ENCODE peak calls at places on chromosomes 12 and 14, in ten cellular contexts. O is left lung, P is cardiac muscle cell, Q is lower leg skin, G is psoas muscle, C is HepG2, K is pancreas, U is esophagus muscularis mucosa, L is astrocyte, N is upper lobe of right lung. S is an unnamed sample.

GRCh38 chr12:110124184-110124995 is at the start of gene IFT81:
- DNase-seq in O (peak; percentile 98), P (peak; percentile 95), Q (peak; percentile 94), G (peak; percentile 97), C (peak; percentile 83), K (peak; percentile 93), U (peak; percentile 98), L (peak; percentile 72), N (peak; percentile 97), S (peak; percentile 94)

GRCh38 chr12:51874013-51874412 is 13.9 kb upstream of the ANKRD33 start:
- DNase-seq in O (no peak), P (no peak), Q (no peak), G (peak; percentile 6), C (no peak), K (no peak), U (no peak), L (peak; percentile 29), N (no peak), S (no peak)

GRCh38 chr14:56686416-56686815 is 106.8 kb downstream of the TMEM260 start:
- DNase-seq in O (no peak), P (peak; percentile 22), Q (no peak), G (no peak), C (peak; percentile 6), K (peak; percentile 4), U (no peak), L (no peak), N (no peak), S (peak; percentile 22)

GRCh38 chr14:87334997-87335675 is 657.8 kb downstream of the GALC start:
- DNase-seq in O (no peak), P (no peak), Q (no peak), G (no peak), C (no peak), K (no peak), U (no peak), L (no peak), N (no peak), S (no peak)

GRCh38 chr14:90807060-90807459 is 9.2 kb downstream of the TTC7B start:
- DNase-seq in O (no peak), P (no peak), Q (no peak), G (peak; percentile 49), C (no peak), K (no peak), U (no peak), L (no peak), N (no peak), S (no peak)

GRCh38 chr12:64611430-64612286 is 1.4 kb downstream of the RASSF3 start:
- DNase-seq in O (peak; percentile 88), P (peak; percentile 42), Q (peak; percentile 16), G (peak; percentile 60), C (no peak), K (peak; percentile 34), U (no peak), L (peak; percentile 22), N (peak; percentile 77), S (no peak)

GRCh38 chr12:613996-614726 is 49.1 kb downstream of the NINJ2 start:
- DNase-seq in O (no peak), P (peak; percentile 34), Q (no peak), G (no peak), C (peak; percentile 31), K (no peak), U (no peak), L (no peak), N (no peak), S (peak; percentile 64)

GRCh38 chr14:33548606-33549005 is 402.3 kb downstream of the EGLN3 start:
- DNase-seq in O (no peak), P (no peak), Q (no peak), G (no peak), C (no peak), K (no peak), U (no peak), L (no peak), N (no peak), S (no peak)

GRCh38 chr14:36505193-36505815 is 14.7 kb downstream of the NKX2-1 start:
- DNase-seq in O (peak; percentile 89), P (no peak), Q (no peak), G (no peak), C (no peak), K (no peak), U (no peak), L (no peak), N (peak; percentile 86), S (no peak)

GRCh38 chr12:20364501-20364900 is 3.8 kb upstream of the PDE3A start:
- DNase-seq in O (no peak), P (no peak), Q (no peak), G (no peak), C (no peak), K (no peak), U (no peak), L (no peak), N (no peak), S (no peak)

GRCh38 chr12:30329281-30329680 is 366.4 kb downstream of the IPO8 start:
- DNase-seq in O (no peak), P (no peak), Q (no peak), G (no peak), C (no peak), K (no peak), U (no peak), L (peak; percentile 58), N (no peak), S (no peak)

GRCh38 chr12:57487597-57488396 is at the start of gene MARS1:
- DNase-seq in O (peak; percentile 97), P (peak; percentile 96), Q (peak; percentile 96), G (peak; percentile 97), C (peak; percentile 96), K (peak; percentile 94), U (peak; percentile 98), L (peak; percentile 92), N (peak; percentile 97), S (peak; percentile 94)

GRCh38 chr12:57487055-57487596 is 742 bp upstream of the MARS1 start:
- DNase-seq in O (no peak), P (no peak), Q (no peak), G (no peak), C (no peak), K (no peak), U (no peak), L (no peak), N (no peak), S (no peak)

GRCh38 chr12:57490126-57490525 is 2.3 kb downstream of the MARS1 start:
- DNase-seq in O (no peak), P (no peak), Q (no peak), G (no peak), C (no peak), K (no peak), U (no peak), L (no peak), N (no peak), S (no peak)

GRCh38 chr12:57488397-57489156 is 709 bp downstream of the MARS1 start:
- DNase-seq in O (no peak), P (no peak), Q (no peak), G (no peak), C (no peak), K (no peak), U (no peak), L (peak; percentile 12), N (no peak), S (no peak)

DNA sequence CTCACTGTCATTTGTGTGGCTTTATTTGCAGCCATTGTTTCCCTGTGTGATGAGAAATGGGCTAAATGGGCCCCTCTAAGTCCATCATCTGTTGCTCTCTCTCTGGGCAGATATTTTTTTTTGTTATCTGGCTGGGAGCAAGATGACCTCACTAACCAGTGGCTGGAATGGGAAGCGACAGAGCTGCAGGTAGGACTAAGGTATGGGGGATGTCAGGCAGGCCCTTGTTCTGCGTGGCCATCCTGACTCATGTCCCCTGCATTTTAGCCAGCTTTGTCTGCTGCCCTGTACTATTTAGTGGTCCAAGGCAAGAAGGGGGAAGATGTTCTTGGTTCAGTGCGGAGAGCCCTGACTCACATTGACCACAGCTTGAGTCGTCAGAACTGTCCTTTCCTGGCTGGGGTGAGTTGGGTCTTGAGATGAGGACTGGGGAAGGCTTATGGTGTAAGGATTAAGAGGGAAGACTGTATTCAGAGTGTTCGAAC is 1.3 kb downstream of the MARS1 start:
- DNase-seq in O (no peak), P (no peak), Q (no peak), G (no peak), C (no peak), K (no peak), U (no peak), L (peak; percentile 15), N (no peak), S (no peak)
- H3K4me3 ChIP-seq in O (peak overlapping the region; percentile 96), P (peak overlapping the region; percentile 98), Q (no peak overlapping the region), G (peak overlapping the region; percentile 96), C (peak overlapping the region; percentile 97), K (peak overlapping the region; percentile 93), U (peak overlapping the region; percentile 94), L (peak overlapping the region; percentile 87), N (peak overlapping the region; percentile 87), S (peak overlapping the region; percentile 87)

DNA sequence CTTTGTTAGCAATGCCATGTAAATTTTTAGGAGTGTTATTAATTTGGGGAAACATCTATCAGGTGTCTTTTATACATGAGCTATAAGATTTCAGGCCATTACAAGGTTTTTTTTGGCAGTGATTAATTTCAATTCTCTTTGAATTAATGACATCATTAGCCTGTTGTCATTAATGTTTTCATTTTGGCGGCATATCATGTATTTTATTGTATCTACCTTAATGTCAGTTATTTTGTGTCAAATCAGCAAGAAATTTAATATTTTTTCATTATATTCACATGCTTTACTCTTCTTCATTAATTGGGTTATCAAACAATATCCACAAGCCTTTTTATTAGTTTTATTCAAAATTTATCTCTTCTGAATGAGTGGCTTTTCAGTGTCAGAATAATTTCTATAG is 153.0 kb upstream of the CAND1 start:
- DNase-seq in O (no peak), P (no peak), Q (no peak), G (no peak), C (no peak), K (no peak), U (no peak), L (no peak), N (no peak), S (no peak)
- TF ChIP-seq CTCF in O (no peak), P (no peak), Q (no peak), G (no peak), C (no peak), K (no peak), U (no peak), L (no peak), N (no peak), S (no peak)

DNA sequence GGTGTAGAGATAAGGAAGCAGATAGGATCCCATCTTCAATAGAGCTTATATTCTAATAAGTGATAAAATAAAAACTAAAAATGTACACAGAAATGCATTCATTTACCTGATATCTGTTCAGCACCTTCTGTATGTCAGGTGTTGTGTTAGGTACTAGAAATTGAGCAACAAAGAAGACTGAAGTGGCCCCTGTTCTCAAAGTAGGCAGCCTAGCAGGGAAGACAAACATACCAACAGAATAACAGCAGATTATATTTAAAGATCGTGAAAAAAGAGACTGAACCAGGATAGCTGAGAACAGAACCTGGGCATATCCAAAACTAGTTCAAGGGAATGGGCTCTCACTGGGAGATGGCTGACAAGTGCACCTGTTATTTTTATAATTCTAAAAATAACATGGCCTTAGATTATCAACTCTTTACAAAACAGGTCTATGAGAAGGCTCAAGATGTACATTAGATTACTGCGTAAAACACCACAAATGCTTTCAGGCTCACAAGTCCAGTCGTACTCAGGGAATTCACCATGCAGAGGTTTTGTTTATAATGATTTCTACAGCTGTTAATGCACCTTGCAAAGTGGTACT is 16.3 kb downstream of the ANO6 start:
- DNase-seq in O (no peak), P (no peak), Q (no peak), G (no peak), C (no peak), K (no peak), U (no peak), L (no peak), N (no peak), S (no peak)
- H3K4me3 ChIP-seq in O (no peak overlapping the region), P (no peak overlapping the region), Q (no peak overlapping the region), G (peak overlapping the region; percentile 40), C (no peak overlapping the region), K (no peak overlapping the region), U (no peak overlapping the region), L (peak overlapping the region; percentile 13), N (no peak overlapping the region), S (no peak overlapping the region)

GRCh38 chr12:124403273-124403672 is 108.4 kb downstream of the RFLNA start:
- DNase-seq in O (no peak), P (no peak), Q (no peak), G (peak; percentile 69), C (no peak), K (no peak), U (no peak), L (no peak), N (no peak), S (no peak)
- TF ChIP-seq CTCF in O (no peak), P (no peak), Q (no peak), G (no peak), C (no peak), K (no peak), U (no peak), L (no peak), N (no peak), S (no peak)